ENCODE peak calls at places on chromosomes 4 and X, in four cellular contexts. One of them, this sample, is unnamed.

GRCh38 chr4:25098964-25099843 is 61.0 kb downstream of the SEPSECS start:
- DNase-seq in CD8-positive, alpha-beta T cell: no peak
- DNase-seq in activated T-helper 1 cell treated with anti-CD3 and anti-CD28 coated beads, Interleukin-12 subunit alpha, Interleukin-12 subunit beta, Interleukin-2, Interleukin-4 antibody, amounts not matched to agents 30 ng/mL and 10 ng/mL and 1 ng/mL, durations not matched to agents 14 hours and 24 hours and 36 hours: no peak
- DNase-seq in Ammon's horn: no peak
- DNase-seq in this sample: peak

GRCh38 chrX:54423161-54423888 is 16.9 kb upstream of the TSR2 start:
- DNase-seq in CD8-positive, alpha-beta T cell: no peak
- DNase-seq in activated T-helper 1 cell treated with anti-CD3 and anti-CD28 coated beads, Interleukin-12 subunit alpha, Interleukin-12 subunit beta, Interleukin-2, Interleukin-4 antibody, amounts not matched to agents 30 ng/mL and 10 ng/mL and 1 ng/mL, durations not matched to agents 14 hours and 24 hours and 36 hours: no peak
- DNase-seq in Ammon's horn: no peak
- DNase-seq in this sample: no peak

GRCh38 chr4:173288296-173288695 is 45.9 kb downstream of the HMGB2 start:
- DNase-seq in CD8-positive, alpha-beta T cell: peak
- DNase-seq in activated T-helper 1 cell treated with anti-CD3 and anti-CD28 coated beads, Interleukin-12 subunit alpha, Interleukin-12 subunit beta, Interleukin-2, Interleukin-4 antibody, amounts not matched to agents 30 ng/mL and 10 ng/mL and 1 ng/mL, durations not matched to agents 14 hours and 24 hours and 36 hours: peak
- DNase-seq in Ammon's horn: peak
- DNase-seq in this sample: peak

GRCh38 chr4:140049024-140049923 is 104.7 kb downstream of the MAML3 start:
- DNase-seq in CD8-positive, alpha-beta T cell: peak
- DNase-seq in activated T-helper 1 cell treated with anti-CD3 and anti-CD28 coated beads, Interleukin-12 subunit alpha, Interleukin-12 subunit beta, Interleukin-2, Interleukin-4 antibody, amounts not matched to agents 30 ng/mL and 10 ng/mL and 1 ng/mL, durations not matched to agents 14 hours and 24 hours and 36 hours: peak
- DNase-seq in Ammon's horn: peak
- DNase-seq in this sample: no peak

GRCh38 chr4:6991771-6992557 is 51.2 kb upstream of the TADA2B start:
- DNase-seq in CD8-positive, alpha-beta T cell: no peak
- DNase-seq in activated T-helper 1 cell treated with anti-CD3 and anti-CD28 coated beads, Interleukin-12 subunit alpha, Interleukin-12 subunit beta, Interleukin-2, Interleukin-4 antibody, amounts not matched to agents 30 ng/mL and 10 ng/mL and 1 ng/mL, durations not matched to agents 14 hours and 24 hours and 36 hours: no peak
- DNase-seq in Ammon's horn: peak
- DNase-seq in this sample: peak

GRCh38 chr4:123922847-123923246 is 526.3 kb downstream of the SPRY1 start:
- DNase-seq in CD8-positive, alpha-beta T cell: no peak
- DNase-seq in activated T-helper 1 cell treated with anti-CD3 and anti-CD28 coated beads, Interleukin-12 subunit alpha, Interleukin-12 subunit beta, Interleukin-2, Interleukin-4 antibody, amounts not matched to agents 30 ng/mL and 10 ng/mL and 1 ng/mL, durations not matched to agents 14 hours and 24 hours and 36 hours: no peak
- DNase-seq in Ammon's horn: no peak
- DNase-seq in this sample: no peak

GRCh38 chr4:122785099-122785498 is 41.5 kb upstream of the FGF2 start:
- DNase-seq in CD8-positive, alpha-beta T cell: no peak
- DNase-seq in activated T-helper 1 cell treated with anti-CD3 and anti-CD28 coated beads, Interleukin-12 subunit alpha, Interleukin-12 subunit beta, Interleukin-2, Interleukin-4 antibody, amounts not matched to agents 30 ng/mL and 10 ng/mL and 1 ng/mL, durations not matched to agents 14 hours and 24 hours and 36 hours: no peak
- DNase-seq in Ammon's horn: no peak
- DNase-seq in this sample: no peak

GRCh38 chrX:85029043-85029442 is 25.4 kb downstream of the APOOL start:
- DNase-seq in CD8-positive, alpha-beta T cell: no peak
- DNase-seq in activated T-helper 1 cell treated with anti-CD3 and anti-CD28 coated beads, Interleukin-12 subunit alpha, Interleukin-12 subunit beta, Interleukin-2, Interleukin-4 antibody, amounts not matched to agents 30 ng/mL and 10 ng/mL and 1 ng/mL, durations not matched to agents 14 hours and 24 hours and 36 hours: no peak
- DNase-seq in Ammon's horn: no peak
- DNase-seq in this sample: no peak

GRCh38 chrX:66680451-66680850 is 41.6 kb upstream of the EDA2R start:
- DNase-seq in CD8-positive, alpha-beta T cell: no peak
- DNase-seq in activated T-helper 1 cell treated with anti-CD3 and anti-CD28 coated beads, Interleukin-12 subunit alpha, Interleukin-12 subunit beta, Interleukin-2, Interleukin-4 antibody, amounts not matched to agents 30 ng/mL and 10 ng/mL and 1 ng/mL, durations not matched to agents 14 hours and 24 hours and 36 hours: no peak
- DNase-seq in Ammon's horn: peak
- DNase-seq in this sample: no peak

GRCh38 chr4:154618708-154619315 is 6.4 kb upstream of the FGG start:
- DNase-seq in CD8-positive, alpha-beta T cell: peak
- DNase-seq in activated T-helper 1 cell treated with anti-CD3 and anti-CD28 coated beads, Interleukin-12 subunit alpha, Interleukin-12 subunit beta, Interleukin-2, Interleukin-4 antibody, amounts not matched to agents 30 ng/mL and 10 ng/mL and 1 ng/mL, durations not matched to agents 14 hours and 24 hours and 36 hours: peak
- DNase-seq in Ammon's horn: peak
- DNase-seq in this sample: peak

GRCh38 chr4:48924416-48924815 is 17.8 kb upstream of the OCIAD2 start:
- DNase-seq in CD8-positive, alpha-beta T cell: no peak
- DNase-seq in activated T-helper 1 cell treated with anti-CD3 and anti-CD28 coated beads, Interleukin-12 subunit alpha, Interleukin-12 subunit beta, Interleukin-2, Interleukin-4 antibody, amounts not matched to agents 30 ng/mL and 10 ng/mL and 1 ng/mL, durations not matched to agents 14 hours and 24 hours and 36 hours: no peak
- DNase-seq in Ammon's horn: no peak
- DNase-seq in this sample: no peak

GRCh38 chr4:15331930-15332329 is 95.9 kb upstream of the C1QTNF7 start:
- DNase-seq in CD8-positive, alpha-beta T cell: no peak
- DNase-seq in activated T-helper 1 cell treated with anti-CD3 and anti-CD28 coated beads, Interleukin-12 subunit alpha, Interleukin-12 subunit beta, Interleukin-2, Interleukin-4 antibody, amounts not matched to agents 30 ng/mL and 10 ng/mL and 1 ng/mL, durations not matched to agents 14 hours and 24 hours and 36 hours: no peak
- DNase-seq in Ammon's horn: no peak
- DNase-seq in this sample: no peak

GRCh38 chr4:116839826-116840225 is 245.6 kb downstream of the TRAM1L1 start:
- DNase-seq in CD8-positive, alpha-beta T cell: no peak
- DNase-seq in activated T-helper 1 cell treated with anti-CD3 and anti-CD28 coated beads, Interleukin-12 subunit alpha, Interleukin-12 subunit beta, Interleukin-2, Interleukin-4 antibody, amounts not matched to agents 30 ng/mL and 10 ng/mL and 1 ng/mL, durations not matched to agents 14 hours and 24 hours and 36 hours: no peak
- DNase-seq in Ammon's horn: peak
- DNase-seq in this sample: no peak

GRCh38 chrX:17944833-17945497 is 83.9 kb upstream of the RAI2 start:
- DNase-seq in CD8-positive, alpha-beta T cell: no peak
- DNase-seq in activated T-helper 1 cell treated with anti-CD3 and anti-CD28 coated beads, Interleukin-12 subunit alpha, Interleukin-12 subunit beta, Interleukin-2, Interleukin-4 antibody, amounts not matched to agents 30 ng/mL and 10 ng/mL and 1 ng/mL, durations not matched to agents 14 hours and 24 hours and 36 hours: no peak
- DNase-seq in Ammon's horn: no peak
- DNase-seq in this sample: no peak

GRCh38 chrX:134537179-134537945 is 77.4 kb downstream of the HPRT1 start:
- DNase-seq in CD8-positive, alpha-beta T cell: no peak
- DNase-seq in activated T-helper 1 cell treated with anti-CD3 and anti-CD28 coated beads, Interleukin-12 subunit alpha, Interleukin-12 subunit beta, Interleukin-2, Interleukin-4 antibody, amounts not matched to agents 30 ng/mL and 10 ng/mL and 1 ng/mL, durations not matched to agents 14 hours and 24 hours and 36 hours: no peak
- DNase-seq in Ammon's horn: no peak
- DNase-seq in this sample: no peak

GRCh38 chr4:113109106-113109740 is 59.8 kb downstream of the ANK2 start:
- DNase-seq in CD8-positive, alpha-beta T cell: no peak
- DNase-seq in activated T-helper 1 cell treated with anti-CD3 and anti-CD28 coated beads, Interleukin-12 subunit alpha, Interleukin-12 subunit beta, Interleukin-2, Interleukin-4 antibody, amounts not matched to agents 30 ng/mL and 10 ng/mL and 1 ng/mL, durations not matched to agents 14 hours and 24 hours and 36 hours: no peak
- DNase-seq in Ammon's horn: no peak
- DNase-seq in this sample: no peak

GRCh38 chr4:65791807-65792308 is 121.6 kb upstream of the EPHA5 start:
- DNase-seq in CD8-positive, alpha-beta T cell: no peak
- DNase-seq in activated T-helper 1 cell treated with anti-CD3 and anti-CD28 coated beads, Interleukin-12 subunit alpha, Interleukin-12 subunit beta, Interleukin-2, Interleukin-4 antibody, amounts not matched to agents 30 ng/mL and 10 ng/mL and 1 ng/mL, durations not matched to agents 14 hours and 24 hours and 36 hours: no peak
- DNase-seq in Ammon's horn: no peak
- DNase-seq in this sample: no peak

GRCh38 chr4:181946902-181947301 is 296.3 kb upstream of the TENM3 start:
- DNase-seq in CD8-positive, alpha-beta T cell: no peak
- DNase-seq in activated T-helper 1 cell treated with anti-CD3 and anti-CD28 coated beads, Interleukin-12 subunit alpha, Interleukin-12 subunit beta, Interleukin-2, Interleukin-4 antibody, amounts not matched to agents 30 ng/mL and 10 ng/mL and 1 ng/mL, durations not matched to agents 14 hours and 24 hours and 36 hours: no peak
- DNase-seq in Ammon's horn: no peak
- DNase-seq in this sample: no peak

GRCh38 chrX:78747471-78747870 is at the start of gene LPAR4:
- DNase-seq in CD8-positive, alpha-beta T cell: no peak
- DNase-seq in activated T-helper 1 cell treated with anti-CD3 and anti-CD28 coated beads, Interleukin-12 subunit alpha, Interleukin-12 subunit beta, Interleukin-2, Interleukin-4 antibody, amounts not matched to agents 30 ng/mL and 10 ng/mL and 1 ng/mL, durations not matched to agents 14 hours and 24 hours and 36 hours: no peak
- DNase-seq in Ammon's horn: peak
- DNase-seq in this sample: peak

GRCh38 chr4:6198278-6198677 is 2.1 kb downstream of the JAKMIP1 start:
- DNase-seq in CD8-positive, alpha-beta T cell: no peak
- DNase-seq in activated T-helper 1 cell treated with anti-CD3 and anti-CD28 coated beads, Interleukin-12 subunit alpha, Interleukin-12 subunit beta, Interleukin-2, Interleukin-4 antibody, amounts not matched to agents 30 ng/mL and 10 ng/mL and 1 ng/mL, durations not matched to agents 14 hours and 24 hours and 36 hours: no peak
- DNase-seq in Ammon's horn: no peak
- DNase-seq in this sample: no peak